ENCODE peak calls at places on chromosomes 11 and 22, in six cellular contexts. A, P, X, H, Y and L are unnamed samples.

GRCh38 chr11:63837027-63837688 is 1.8 kb upstream of the MARK2 start:
- DNase-seq in A (peak; percentile 81), P (peak; percentile 79), X (peak; percentile 85), H (no peak), Y (peak; percentile 64), L (peak; percentile 64)

GRCh38 chr11:9604134-9604533 is 30.7 kb downstream of the WEE1 start:
- DNase-seq in A (no peak), P (peak; percentile 42), X (no peak), H (no peak), Y (no peak), L (no peak)

GRCh38 chr11:100981196-100981824 is 148.3 kb downstream of the PGR start:
- DNase-seq in A (no peak), P (no peak), X (no peak), H (no peak), Y (no peak), L (no peak)

GRCh38 chr11:103601230-103601846 is 435.1 kb upstream of the DDI1 start:
- DNase-seq in A (peak; percentile 80), P (peak; percentile 44), X (no peak), H (peak; percentile 41), Y (peak; percentile 61), L (peak; percentile 65)

GRCh38 chr11:134792044-134792443 is 380.0 kb upstream of the B3GAT1 start:
- DNase-seq in A (no peak), P (no peak), X (no peak), H (no peak), Y (peak; percentile 17), L (no peak)

GRCh38 chr11:86171627-86172026 is 72.9 kb upstream of the EED start:
- DNase-seq in A (no peak), P (no peak), X (no peak), H (no peak), Y (no peak), L (no peak)

GRCh38 chr22:23075050-23075449 is 4.7 kb downstream of the GNAZ start:
- DNase-seq in A (no peak), P (no peak), X (no peak), H (no peak), Y (no peak), L (no peak)

GRCh38 chr11:34600339-34601084 is 20.4 kb upstream of the EHF start:
- DNase-seq in A (no peak), P (no peak), X (peak; percentile 72), H (no peak), Y (no peak), L (no peak)

GRCh38 chr11:35792846-35793192 is 130.2 kb downstream of the TRIM44 start:
- DNase-seq in A (no peak), P (no peak), X (no peak), H (no peak), Y (no peak), L (no peak)

GRCh38 chr11:64102005-64102738 is 63.7 kb downstream of the MACROD1 start:
- DNase-seq in A (no peak), P (no peak), X (no peak), H (no peak), Y (no peak), L (no peak)

GRCh38 chr11:31687256-31687655 is 123.9 kb downstream of the PAX6 start:
- DNase-seq in A (peak; percentile 61), P (no peak), X (no peak), H (no peak), Y (no peak), L (no peak)

GRCh38 chr11:58507355-58507754 is 550 bp downstream of the OR5B21 start:
- DNase-seq in A (no peak), P (no peak), X (no peak), H (no peak), Y (no peak), L (no peak)
- H3K4me3 ChIP-seq in A (no peak overlapping the region), P (no peak overlapping the region), X (no peak overlapping the region), H (no peak overlapping the region), Y (no peak overlapping the region), L (no peak overlapping the region)

DNA sequence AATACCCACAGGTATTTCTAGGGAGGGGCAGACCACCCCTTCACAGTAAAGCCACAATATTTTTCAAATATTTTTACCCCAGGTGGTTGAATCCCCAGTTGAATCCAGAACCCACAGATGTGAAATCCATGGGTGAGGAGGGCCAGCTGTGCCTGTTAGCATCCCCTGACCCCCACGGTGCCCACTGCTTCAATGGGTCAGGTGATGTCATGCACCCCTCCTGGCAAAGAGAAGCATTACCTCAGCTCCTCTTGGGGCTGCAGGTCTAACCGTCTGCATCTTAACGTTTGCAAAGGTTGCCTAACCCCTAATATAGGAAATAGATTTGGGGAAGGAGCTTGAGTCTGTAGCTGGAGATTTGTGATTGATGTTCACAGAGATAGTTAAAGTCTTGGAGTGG is 24.7 kb upstream of the IL17RA start:
- DNase-seq in A (no peak), P (no peak), X (no peak), H (no peak), Y (no peak), L (no peak)
- TF ChIP-seq CTCF in A (no peak), P (no peak), X (no peak), H (no peak), Y (no peak), L (no peak)

DNA sequence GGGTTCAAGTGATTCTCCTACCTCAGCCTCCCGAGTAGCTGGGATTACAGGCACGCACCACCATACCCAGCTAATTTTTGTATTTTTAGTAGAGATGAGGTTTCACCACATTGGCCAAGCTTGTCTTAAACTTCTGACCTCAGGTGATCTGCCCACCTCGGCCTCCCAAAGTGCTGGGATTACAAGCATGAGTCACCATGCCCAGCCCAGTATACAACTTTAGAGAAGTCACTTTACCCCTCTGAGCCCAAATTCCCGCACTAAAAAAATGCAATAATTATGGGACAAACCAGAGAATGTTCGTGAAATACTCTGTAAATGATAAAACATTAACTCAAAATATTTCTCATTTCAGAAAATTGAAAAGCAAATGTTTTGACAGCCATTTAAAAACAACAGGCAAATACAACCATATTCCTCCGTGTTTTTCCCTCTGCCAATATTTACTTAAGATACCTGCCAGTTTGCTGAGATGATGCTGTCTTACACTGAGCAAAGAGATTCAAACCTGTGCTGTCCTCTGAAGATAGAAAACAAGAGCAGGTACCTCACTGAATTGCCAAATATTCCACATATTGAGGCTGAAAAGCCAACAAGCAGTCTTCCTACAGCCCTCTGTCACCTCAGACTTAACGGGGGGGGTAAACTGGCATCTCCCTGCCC is 9.6 kb downstream of the PLEKHA7 start:
- DNase-seq in A (no peak), P (no peak), X (no peak), H (no peak), Y (no peak), L (no peak)
- H3K4me3 ChIP-seq in A (no peak overlapping the region), P (no peak overlapping the region), X (no peak overlapping the region), H (no peak overlapping the region), Y (no peak overlapping the region), L (no peak overlapping the region)

GRCh38 chr11:65571940-65572339 is 398 bp upstream of the FAM89B start:
- DNase-seq in A (peak; percentile 54), P (no peak), X (peak; percentile 44), H (no peak), Y (no peak), L (peak; percentile 54)
- TF ChIP-seq CTCF in A (peak; percentile 40), P (peak; percentile 45), X (peak; percentile 28), H (peak; percentile 38), Y (peak; percentile 69), L (peak; percentile 53)

GRCh38 chr11:61717286-61718033 is 35.0 kb upstream of the MYRF start:
- DNase-seq in A (no peak), P (no peak), X (no peak), H (no peak), Y (no peak), L (no peak)
- H3K4me3 ChIP-seq in A (no peak overlapping the region), P (no peak overlapping the region), X (no peak overlapping the region), H (peak overlapping the region; percentile 67), Y (no peak overlapping the region), L (no peak overlapping the region)

GRCh38 chr22:26318975-26319374 is 110.1 kb upstream of the ASPHD2 start:
- DNase-seq in A (peak; percentile 21), P (no peak), X (no peak), H (peak; percentile 65), Y (peak; percentile 22), L (no peak)
- TF ChIP-seq CTCF in A (peak; percentile 12), P (peak; percentile 55), X (no peak), H (peak; percentile 49), Y (peak; percentile 66), L (no peak)